ENCODE peak calls at places on chromosome 2, in five cellular contexts. Y is GM04504; O is KG1; M is endothelial cell; X is naive thymus-derived CD4-positive, alpha-beta T cell. K is an unnamed sample.

GRCh38 chr2:227325824-227326195 is 759 bp downstream of the MFF start:
- DNase-seq in Y (peak; percentile 13), X (no peak), M (peak; percentile 52), O (no peak), K (peak; percentile 18)

GRCh38 chr2:237896507-237896892 is 37.1 kb downstream of the RAMP1 start:
- DNase-seq in Y (no peak), M (no peak), X (no peak), O (no peak), K (no peak)

GRCh38 chr2:137228566-137228965 is 463.2 kb downstream of the THSD7B start:
- DNase-seq in O (no peak), X (no peak), M (no peak), Y (no peak), K (no peak)

GRCh38 chr2:127275789-127276188 is 18.2 kb downstream of the ERCC3 start:
- DNase-seq in X (no peak), Y (no peak), O (no peak), M (no peak), K (no peak)

GRCh38 chr2:53450885-53451284 is 316.7 kb upstream of the CHAC2 start:
- DNase-seq in M (no peak), X (no peak), O (no peak), Y (no peak), K (no peak)

GRCh38 chr2:72150157-72150960 is 2.7 kb upstream of the CYP26B1 start:
- DNase-seq in O (peak; percentile 22), Y (peak; percentile 58), M (peak; percentile 96), X (no peak), K (peak; percentile 60)

GRCh38 chr2:218953366-218953954 is 6.0 kb upstream of the CDK5R2 start:
- DNase-seq in Y (no peak), X (no peak), O (no peak), M (no peak), K (no peak)

GRCh38 chr2:15766303-15766861 is 174.0 kb upstream of the MYCN start:
- DNase-seq in M (no peak), X (no peak), Y (no peak), O (no peak), K (no peak)

GRCh38 chr2:183000846-183001245 is 37.4 kb downstream of the NCKAP1 start:
- DNase-seq in O (no peak), M (no peak), X (no peak), Y (no peak), K (no peak)